ENCODE peak calls at places on chromosomes 2 and 18, in five cellular contexts. N, F, M, R and D are unnamed samples.

GRCh38 chr2:49123600-49123999 is 30.7 kb downstream of the FSHR start:
- DNase-seq in N (no peak), F (no peak), M (no peak), R (no peak), D (no peak)

GRCh38 chr18:45765740-45766139 is 41.8 kb downstream of the SLC14A1 start:
- DNase-seq in N (no peak), F (no peak), M (no peak), R (no peak), D (no peak)

GRCh38 chr18:50707841-50708240 is 112.0 kb downstream of the MRO start:
- DNase-seq in N (no peak), F (no peak), M (no peak), R (no peak), D (peak)

GRCh38 chr2:236107971-236108625 is 60.1 kb downstream of the GBX2 start:
- DNase-seq in N (no peak), F (no peak), M (no peak), R (peak), D (no peak)

GRCh38 chr18:3526421-3527354 is 76.7 kb downstream of the TGIF1 start:
- DNase-seq in N (no peak), F (peak), M (peak), R (no peak), D (peak)

GRCh38 chr18:63090334-63090733 is 229.2 kb downstream of the BCL2 start:
- DNase-seq in N (no peak), F (no peak), M (no peak), R (no peak), D (no peak)

GRCh38 chr2:239249781-239250180 is 151.0 kb downstream of the HDAC4 start:
- DNase-seq in N (no peak), F (no peak), M (no peak), R (no peak), D (peak)

GRCh38 chr18:31206787-31207381 is 44.2 kb upstream of the DSC1 start:
- DNase-seq in N (no peak), F (peak), M (peak), R (no peak), D (no peak)

GRCh38 chr18:23702606-23703005 is 13.4 kb downstream of the LAMA3 start:
- DNase-seq in N (no peak), F (no peak), M (no peak), R (no peak), D (no peak)

GRCh38 chr2:171482877-171483276 is 39.4 kb upstream of the CYBRD1 start:
- DNase-seq in N (no peak), F (no peak), M (no peak), R (no peak), D (no peak)

GRCh38 chr2:172736419-172737174 is 952 bp downstream of the RAPGEF4 start:
- DNase-seq in N (no peak), F (no peak), M (no peak), R (no peak), D (no peak)

GRCh38 chr2:239293450-239294430 is 107.1 kb downstream of the HDAC4 start:
- DNase-seq in N (no peak), F (peak), M (peak), R (no peak), D (no peak)

GRCh38 chr2:127020536-127020935 is 86.4 kb downstream of the BIN1 start:
- DNase-seq in N (no peak), F (no peak), M (no peak), R (no peak), D (no peak)

GRCh38 chr2:6524678-6525367 is 340.9 kb downstream of the CMPK2 start:
- DNase-seq in N (no peak), F (no peak), M (no peak), R (no peak), D (no peak)

GRCh38 chr2:132517386-132517785 is 100.8 kb downstream of the GPR39 start:
- DNase-seq in N (no peak), F (no peak), M (no peak), R (no peak), D (no peak)

GRCh38 chr2:160791884-160792283 is 298.3 kb upstream of the RBMS1 start:
- DNase-seq in N (no peak), F (no peak), M (no peak), R (no peak), D (no peak)

GRCh38 chr2:143734507-143734906 is 605.3 kb downstream of the ARHGAP15 start:
- DNase-seq in N (no peak), F (no peak), M (no peak), R (no peak), D (no peak)

GRCh38 chr2:142131016-142131714 is at the start of gene LRP1B:
- DNase-seq in N (no peak), F (no peak), M (peak), R (peak), D (peak)

GRCh38 chr2:117774716-117775115 is 39.8 kb upstream of the DDX18 start:
- DNase-seq in N (no peak), F (no peak), M (no peak), R (no peak), D (no peak)

GRCh38 chr18:79380816-79381806 is 14.6 kb upstream of the NFATC1 start:
- DNase-seq in N (no peak), F (peak), M (peak), R (peak), D (peak)

GRCh38 chr2:176076063-176076462 is 7.7 kb downstream of the EVX2 start:
- DNase-seq in N (no peak), F (no peak), M (no peak), R (no peak), D (no peak)

GRCh38 chr18:31213641-31214040 is 51.0 kb upstream of the DSC1 start:
- DNase-seq in N (no peak), F (no peak), M (no peak), R (no peak), D (no peak)